ENCODE peak calls at places on chromosomes 5 and 9, in five cellular contexts. One of them, this sample, is unnamed.

GRCh38 chr9:136983611-136984314 is 970 bp downstream of the LCNL1 start:
- DNase-seq in GM12878: no peak
- DNase-seq in K562: no peak
- DNase-seq in A549: no peak
- DNase-seq in HCT116: no peak
- DNase-seq in this sample: no peak

GRCh38 chr5:32057157-32058096 is 116.7 kb downstream of the GOLPH3 start:
- DNase-seq in GM12878: no peak
- DNase-seq in K562: no peak
- DNase-seq in A549: no peak
- DNase-seq in HCT116: peak
- DNase-seq in this sample: no peak

GRCh38 chr9:125295642-125296041 is 34.0 kb downstream of the GAPVD1 start:
- DNase-seq in GM12878: no peak
- DNase-seq in K562: no peak
- DNase-seq in A549: no peak
- DNase-seq in HCT116: no peak
- DNase-seq in this sample: no peak

GRCh38 chr5:6347673-6348072 is 30.7 kb downstream of the MED10 start:
- DNase-seq in GM12878: no peak
- DNase-seq in K562: no peak
- DNase-seq in A549: no peak
- DNase-seq in HCT116: no peak
- DNase-seq in this sample: no peak

GRCh38 chr5:127934791-127935256 is 148.7 kb upstream of the SLC12A2 start:
- DNase-seq in GM12878: no peak
- DNase-seq in K562: no peak
- DNase-seq in A549: peak
- DNase-seq in HCT116: peak
- DNase-seq in this sample: no peak

GRCh38 chr9:119043996-119044395 is 325.2 kb downstream of the BRINP1 start:
- DNase-seq in GM12878: no peak
- DNase-seq in K562: no peak
- DNase-seq in A549: no peak
- DNase-seq in HCT116: no peak
- DNase-seq in this sample: no peak

GRCh38 chr5:43769576-43770352 is 166.8 kb downstream of the NNT start:
- DNase-seq in GM12878: no peak
- DNase-seq in K562: no peak
- DNase-seq in A549: peak
- DNase-seq in HCT116: no peak
- DNase-seq in this sample: no peak

GRCh38 chr5:26572486-26572885 is 465.9 kb downstream of the CDH9 start:
- DNase-seq in GM12878: no peak
- DNase-seq in K562: no peak
- DNase-seq in A549: no peak
- DNase-seq in HCT116: no peak
- DNase-seq in this sample: no peak

GRCh38 chr5:13215370-13215769 is 729.1 kb downstream of the DNAH5 start:
- DNase-seq in GM12878: no peak
- DNase-seq in K562: no peak
- DNase-seq in A549: no peak
- DNase-seq in HCT116: no peak
- DNase-seq in this sample: no peak

GRCh38 chr5:172798422-172799215 is 27.6 kb upstream of the DUSP1 start:
- DNase-seq in GM12878: no peak
- DNase-seq in K562: no peak
- DNase-seq in A549: peak
- DNase-seq in HCT116: no peak
- DNase-seq in this sample: peak

GRCh38 chr9:37436540-37436939 is 14.0 kb downstream of the GRHPR start:
- DNase-seq in GM12878: no peak
- DNase-seq in K562: no peak
- DNase-seq in A549: no peak
- DNase-seq in HCT116: no peak
- DNase-seq in this sample: no peak

GRCh38 chr5:143576721-143577484 is 173.4 kb upstream of the NR3C1 start:
- DNase-seq in GM12878: no peak
- DNase-seq in K562: no peak
- DNase-seq in A549: no peak
- DNase-seq in HCT116: no peak
- DNase-seq in this sample: no peak

GRCh38 chr5:35822541-35822940 is 34.1 kb upstream of the IL7R start:
- DNase-seq in GM12878: no peak
- DNase-seq in K562: no peak
- DNase-seq in A549: no peak
- DNase-seq in HCT116: no peak
- DNase-seq in this sample: no peak

GRCh38 chr5:66904189-66904588 is 292.4 kb downstream of the CD180 start:
- DNase-seq in GM12878: no peak
- DNase-seq in K562: no peak
- DNase-seq in A549: no peak
- DNase-seq in HCT116: no peak
- DNase-seq in this sample: no peak
- TF ChIP-seq REST in GM12878: no peak
- TF ChIP-seq REST in K562: no peak
- TF ChIP-seq REST in A549: no peak
- TF ChIP-seq REST in HCT116: no peak
- TF ChIP-seq REST in this sample: no peak

GRCh38 chr9:92066131-92066530 is 49.1 kb downstream of the SPTLC1 start:
- DNase-seq in GM12878: no peak
- DNase-seq in K562: no peak
- DNase-seq in A549: no peak
- DNase-seq in HCT116: no peak
- DNase-seq in this sample: no peak
- TF ChIP-seq REST in GM12878: no peak
- TF ChIP-seq REST in K562: no peak
- TF ChIP-seq REST in A549: no peak
- TF ChIP-seq REST in HCT116: no peak
- TF ChIP-seq REST in this sample: no peak

DNA sequence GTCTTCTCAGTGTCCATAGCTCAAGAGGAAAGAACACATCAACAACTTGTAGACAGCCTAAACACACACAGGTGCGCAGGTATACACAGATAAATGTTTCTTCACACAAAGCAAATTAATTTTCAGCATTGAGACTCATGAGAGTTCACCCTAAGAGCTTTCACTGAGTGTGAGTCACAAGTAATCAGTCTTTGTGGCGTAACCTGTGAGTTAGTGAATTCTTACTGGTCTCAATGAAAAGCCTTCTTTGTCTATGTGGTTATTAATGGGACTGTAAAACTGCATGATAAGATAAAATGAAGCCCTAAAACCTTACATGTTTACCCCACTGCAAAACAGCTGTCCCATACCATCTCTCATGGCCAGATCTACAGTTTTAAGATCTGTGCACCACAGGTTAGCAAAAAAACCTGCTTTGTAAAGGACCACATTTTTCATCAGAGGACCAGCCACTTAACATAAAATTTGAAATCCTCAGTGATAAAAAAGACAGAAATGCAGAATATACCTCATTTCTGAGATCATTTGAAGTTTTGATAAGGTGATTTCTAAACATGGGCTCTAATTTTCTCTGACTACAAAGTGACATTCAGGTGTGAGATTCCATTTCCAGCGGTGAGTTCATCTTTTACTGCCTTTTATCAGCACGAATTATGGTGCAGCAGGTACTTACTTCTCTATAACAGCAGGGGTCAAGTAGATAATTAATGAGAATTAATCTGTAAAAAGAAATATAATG is 335.8 kb upstream of the PIK3R1 start:
- DNase-seq in GM12878: no peak
- DNase-seq in K562: no peak
- DNase-seq in A549: no peak
- DNase-seq in HCT116: no peak
- DNase-seq in this sample: no peak
- TF ChIP-seq REST in GM12878: no peak
- TF ChIP-seq REST in K562: no peak
- TF ChIP-seq REST in A549: no peak
- TF ChIP-seq REST in HCT116: no peak
- TF ChIP-seq REST in this sample: no peak

GRCh38 chr5:97383996-97384395 is 200.9 kb upstream of the RIOK2 start:
- DNase-seq in GM12878: no peak
- DNase-seq in K562: no peak
- DNase-seq in A549: no peak
- DNase-seq in HCT116: peak
- DNase-seq in this sample: no peak

DNA sequence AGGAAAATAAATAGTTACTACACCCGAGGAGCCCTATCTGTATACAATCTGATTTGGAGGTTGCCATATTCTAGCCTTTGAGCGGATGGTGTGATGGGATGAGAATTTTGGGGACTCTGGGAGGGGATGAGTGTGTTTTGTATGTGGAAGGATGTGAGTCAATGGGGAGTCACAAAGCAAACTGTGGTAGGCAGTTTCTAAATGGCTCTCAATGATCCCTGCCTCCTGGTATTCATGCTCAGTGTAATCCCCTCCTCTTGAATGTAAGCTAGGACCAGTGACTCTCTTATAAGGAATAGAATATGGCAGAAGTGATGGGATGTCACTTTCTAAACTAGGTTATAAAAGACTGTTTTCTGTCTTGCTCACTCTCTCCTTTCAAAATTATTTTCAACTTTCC is 205.7 kb upstream of the RIOK2 start:
- DNase-seq in GM12878: no peak
- DNase-seq in K562: no peak
- DNase-seq in A549: no peak
- DNase-seq in HCT116: no peak
- DNase-seq in this sample: no peak
- TF ChIP-seq REST in GM12878: no peak
- TF ChIP-seq REST in K562: no peak
- TF ChIP-seq REST in A549: no peak
- TF ChIP-seq REST in HCT116: no peak
- TF ChIP-seq REST in this sample: no peak

GRCh38 chr5:9781275-9781674 is 151.1 kb upstream of the TAS2R1 start:
- DNase-seq in GM12878: no peak
- DNase-seq in K562: no peak
- DNase-seq in A549: no peak
- DNase-seq in HCT116: no peak
- DNase-seq in this sample: no peak

GRCh38 chr5:9781882-9782281 is 151.7 kb upstream of the TAS2R1 start:
- DNase-seq in GM12878: no peak
- DNase-seq in K562: no peak
- DNase-seq in A549: no peak
- DNase-seq in HCT116: no peak
- DNase-seq in this sample: no peak

GRCh38 chr5:9780501-9780900 is 150.3 kb upstream of the TAS2R1 start:
- DNase-seq in GM12878: no peak
- DNase-seq in K562: no peak
- DNase-seq in A549: no peak
- DNase-seq in HCT116: no peak
- DNase-seq in this sample: no peak

GRCh38 chr5:9784231-9784630 is 154.1 kb upstream of the TAS2R1 start:
- DNase-seq in GM12878: no peak
- DNase-seq in K562: no peak
- DNase-seq in A549: no peak
- DNase-seq in HCT116: no peak
- DNase-seq in this sample: no peak

DNA sequence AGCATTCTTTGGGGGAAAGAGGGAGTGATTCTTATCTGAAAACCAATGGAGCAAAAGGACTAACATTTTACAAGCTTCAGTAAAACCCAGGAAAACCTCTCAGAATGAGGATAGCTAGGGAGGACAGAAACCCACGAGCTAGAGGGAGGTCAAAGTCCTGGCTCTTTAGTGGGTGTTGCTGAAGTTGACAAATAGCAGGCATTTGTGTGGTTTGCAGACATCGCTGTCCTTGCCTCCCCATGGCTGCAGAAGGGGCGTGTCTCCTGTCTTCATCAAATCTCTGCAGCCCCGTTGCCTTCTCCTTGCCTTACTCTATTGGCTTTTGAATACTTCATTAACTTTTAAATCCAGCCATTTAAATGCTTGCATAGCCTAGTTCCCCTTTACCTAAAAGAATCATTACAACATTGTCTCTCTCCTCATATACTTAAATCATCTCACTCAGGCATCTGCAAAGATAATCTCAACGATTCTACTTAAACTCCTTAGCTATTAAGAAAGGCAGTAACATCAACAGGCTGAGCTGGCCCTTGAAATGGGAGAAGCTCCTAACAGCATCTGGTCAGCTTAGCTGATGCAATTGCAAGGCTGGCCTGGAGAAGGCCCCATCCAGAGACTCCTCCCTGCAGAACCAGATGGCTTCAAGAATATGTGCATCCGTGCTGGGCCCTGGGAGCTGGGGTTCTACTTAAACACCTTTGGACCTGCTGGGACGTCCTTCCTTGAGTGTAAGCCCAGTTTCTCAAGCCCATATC is 152.8 kb upstream of the TAS2R1 start:
- DNase-seq in GM12878: no peak
- DNase-seq in K562: no peak
- DNase-seq in A549: no peak
- DNase-seq in HCT116: no peak
- DNase-seq in this sample: no peak
- TF ChIP-seq REST in GM12878: no peak
- TF ChIP-seq REST in K562: no peak
- TF ChIP-seq REST in A549: no peak
- TF ChIP-seq REST in HCT116: no peak
- TF ChIP-seq REST in this sample: no peak

GRCh38 chr5:53160895-53161294 is 51.3 kb upstream of the MOCS2 start:
- DNase-seq in GM12878: no peak
- DNase-seq in K562: no peak
- DNase-seq in A549: no peak
- DNase-seq in HCT116: no peak
- DNase-seq in this sample: no peak

GRCh38 chr5:53164478-53165165 is 55.1 kb upstream of the MOCS2 start:
- DNase-seq in GM12878: no peak
- DNase-seq in K562: no peak
- DNase-seq in A549: no peak
- DNase-seq in HCT116: no peak
- DNase-seq in this sample: no peak

GRCh38 chr5:53166101-53166500 is 56.5 kb upstream of the MOCS2 start:
- DNase-seq in GM12878: no peak
- DNase-seq in K562: no peak
- DNase-seq in A549: no peak
- DNase-seq in HCT116: no peak
- DNase-seq in this sample: no peak

GRCh38 chr5:53167836-53168235 is 58.3 kb upstream of the MOCS2 start:
- DNase-seq in GM12878: no peak
- DNase-seq in K562: no peak
- DNase-seq in A549: no peak
- DNase-seq in HCT116: no peak
- DNase-seq in this sample: no peak

GRCh38 chr5:53161876-53162275 is 52.3 kb upstream of the MOCS2 start:
- DNase-seq in GM12878: no peak
- DNase-seq in K562: no peak
- DNase-seq in A549: no peak
- DNase-seq in HCT116: no peak
- DNase-seq in this sample: no peak
- TF ChIP-seq REST in GM12878: no peak
- TF ChIP-seq REST in K562: no peak
- TF ChIP-seq REST in A549: no peak
- TF ChIP-seq REST in HCT116: no peak
- TF ChIP-seq REST in this sample: no peak

DNA sequence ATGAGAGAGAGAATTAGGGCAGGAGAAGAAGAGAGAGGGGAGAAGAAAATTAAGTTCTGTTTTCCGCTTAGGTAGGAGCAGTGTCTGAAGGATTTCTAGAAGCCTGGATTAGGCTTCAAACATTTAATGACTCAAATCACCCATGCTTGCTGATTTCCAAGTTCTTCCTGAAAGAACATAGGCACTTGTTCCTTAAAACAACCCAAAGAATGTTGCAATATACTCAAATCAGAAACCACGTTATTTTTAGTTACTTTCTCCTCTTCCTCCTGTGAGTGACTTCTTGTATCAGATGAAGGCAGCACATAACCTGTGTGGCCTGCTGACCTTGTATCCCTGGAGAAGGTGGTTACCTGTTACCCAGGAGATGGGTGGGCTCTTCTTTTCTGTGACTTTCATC is 351.5 kb upstream of the KLF4 start:
- DNase-seq in GM12878: no peak
- DNase-seq in K562: no peak
- DNase-seq in A549: no peak
- DNase-seq in HCT116: no peak
- DNase-seq in this sample: peak
- TF ChIP-seq REST in GM12878: no peak
- TF ChIP-seq REST in K562: no peak
- TF ChIP-seq REST in A549: no peak
- TF ChIP-seq REST in HCT116: no peak
- TF ChIP-seq REST in this sample: no peak

This sample was measured in HL-60.